ENCODE peak calls at places on chromosomes 4 and X, in seven cellular contexts. Y is K562, X is dorsolateral prefrontal cortex, M is suprapubic skin, G is brain microvascular endothelial cell, B is A673, E is SK-N-SH. L is an unnamed sample.

GRCh38 chr4:98778206-98778605 is 119.8 kb upstream of the TSPAN5 start:
- DNase-seq in Y (no peak), X (no peak), M (no peak), G (peak), B (no peak), E (no peak), L (no peak)

GRCh38 chr4:47011189-47011518 is 17.8 kb upstream of the GABRA4 start:
- DNase-seq in Y (no peak), X (no peak), M (no peak), G (no peak), B (no peak), E (no peak), L (no peak)

GRCh38 chr4:48162162-48162561 is 28.1 kb upstream of the TXK start:
- DNase-seq in Y (no peak), X (no peak), M (no peak), G (peak), B (no peak), E (no peak), L (no peak)

GRCh38 chrX:39813631-39814246 is 284.0 kb downstream of the BCOR start:
- DNase-seq in Y (no peak), X (peak), M (peak), G (peak), B (no peak), E (peak), L (no peak)

GRCh38 chr4:74473155-74473811 is 28.3 kb downstream of the AREG start:
- DNase-seq in Y (no peak), X (no peak), M (no peak), G (peak), B (peak), E (no peak), L (no peak)

GRCh38 chr4:53653484-53654053 is 62.3 kb upstream of the LNX1 start:
- DNase-seq in Y (no peak), X (no peak), M (no peak), G (peak), B (no peak), E (peak), L (no peak)

GRCh38 chr4:81627617-81628016 is 155.9 kb upstream of the RASGEF1B start:
- DNase-seq in Y (no peak), X (no peak), M (no peak), G (no peak), B (no peak), E (no peak), L (no peak)

GRCh38 chrX:30887721-30888120 is 1.3 kb downstream of the TAB3 start:
- DNase-seq in Y (no peak), X (no peak), M (no peak), G (no peak), B (no peak), E (no peak), L (peak)

GRCh38 chr4:107931775-107932321 is 499 bp downstream of the CYP2U1 start:
- DNase-seq in Y (no peak), X (peak), M (peak), G (no peak), B (no peak), E (no peak), L (no peak)

GRCh38 chr4:128427832-128428366 is 140.3 kb upstream of the PGRMC2 start:
- DNase-seq in Y (peak), X (no peak), M (no peak), G (peak), B (peak), E (peak), L (no peak)

GRCh38 chrX:75131973-75132627 is 24.0 kb downstream of the ABCB7 start:
- DNase-seq in Y (no peak), X (peak), M (no peak), G (no peak), B (no peak), E (no peak), L (no peak)

GRCh38 chr4:78336093-78336943 is 215.3 kb upstream of the ANXA3 start:
- DNase-seq in Y (no peak), X (no peak), M (no peak), G (peak), B (peak), E (no peak), L (no peak)

GRCh38 chrX:24426340-24426913 is 38.7 kb upstream of the PDK3 start:
- DNase-seq in Y (peak), X (no peak), M (no peak), G (no peak), B (peak), E (peak), L (no peak)

GRCh38 chrX:119187298-119187697 is 48.8 kb upstream of the PGRMC1 start:
- DNase-seq in Y (no peak), X (no peak), M (no peak), G (no peak), B (no peak), E (no peak), L (no peak)

GRCh38 chrX:74423289-74423985 is 2.1 kb downstream of the SLC16A2 start:
- DNase-seq in Y (no peak), X (no peak), M (no peak), G (no peak), B (no peak), E (no peak), L (no peak)

GRCh38 chrX:120761810-120762209 is 113.9 kb downstream of the CT47B1 start:
- DNase-seq in Y (no peak), X (no peak), M (no peak), G (peak), B (no peak), E (no peak), L (no peak)

GRCh38 chr4:11724731-11725130 is 296.0 kb upstream of the HS3ST1 start:
- DNase-seq in Y (no peak), X (no peak), M (no peak), G (no peak), B (no peak), E (no peak), L (no peak)

DNA sequence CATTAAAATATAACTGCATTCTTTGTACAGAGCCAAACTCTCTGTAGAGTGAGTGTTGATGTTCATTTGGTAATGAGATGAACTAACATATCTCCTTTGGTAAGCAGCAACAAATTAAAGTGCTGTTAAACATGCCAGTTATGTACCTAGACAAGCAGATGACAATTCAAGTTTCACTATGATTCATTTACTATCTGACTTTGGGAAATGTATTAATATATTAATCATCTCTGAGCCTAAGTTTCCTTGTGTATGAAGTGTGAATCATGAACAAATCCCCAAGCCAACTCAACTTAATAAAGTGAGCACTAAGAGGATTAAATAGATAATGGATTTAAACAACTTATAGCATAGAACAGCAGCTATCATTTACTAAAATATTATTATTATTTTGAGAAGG is 1044.2 kb downstream of the GLUD2 start:
- DNase-seq in Y (no peak), X (no peak), M (no peak), G (no peak), B (no peak), E (no peak), L (no peak)
- H3K27ac ChIP-seq in Y (no peak), X (no peak), M (no peak), G (no peak), B (no peak), E (no peak), L (no peak)

GRCh38 chr4:122700178-122700725 is 32.3 kb upstream of the BBS12 start:
- DNase-seq in Y (peak), X (no peak), M (no peak), G (peak), B (no peak), E (peak), L (no peak)
- H3K4me3 ChIP-seq in Y (peak), X (no peak), M (no peak), G (no peak), B (no peak), E (no peak), L (no peak)

GRCh38 chr4:8837181-8837811 is 34.3 kb downstream of the HMX1 start:
- DNase-seq in Y (no peak), X (peak), M (peak), G (no peak), B (no peak), E (peak), L (no peak)
- H3K27ac ChIP-seq in Y (no peak), X (no peak), M (no peak), G (no peak), B (no peak), E (no peak), L (no peak)

GRCh38 chr4:153788064-153788418 is 842 bp downstream of the SFRP2 start:
- DNase-seq in Y (no peak), X (no peak), M (no peak), G (no peak), B (no peak), E (peak), L (no peak)
- H3K4me3 ChIP-seq in Y (no peak), X (no peak), M (peak), G (no peak), B (no peak), E (no peak), L (no peak)

GRCh38 chrX:22800360-22800759 is 199.4 kb upstream of the DDX53 start:
- DNase-seq in Y (no peak), X (no peak), M (no peak), G (peak), B (peak), E (no peak), L (no peak)
- H3K27ac ChIP-seq in Y (no peak), X (no peak), M (no peak), G (peak), B (no peak), E (no peak), L (no peak)

GRCh38 chr4:15007201-15007600 is 4.9 kb downstream of the CPEB2 start:
- DNase-seq in Y (no peak), X (no peak), M (no peak), G (no peak), B (peak), E (peak), L (no peak)
- H3K4me3 ChIP-seq in Y (no peak), X (no peak), M (no peak), G (peak), B (peak), E (no peak), L (no peak)

DNA sequence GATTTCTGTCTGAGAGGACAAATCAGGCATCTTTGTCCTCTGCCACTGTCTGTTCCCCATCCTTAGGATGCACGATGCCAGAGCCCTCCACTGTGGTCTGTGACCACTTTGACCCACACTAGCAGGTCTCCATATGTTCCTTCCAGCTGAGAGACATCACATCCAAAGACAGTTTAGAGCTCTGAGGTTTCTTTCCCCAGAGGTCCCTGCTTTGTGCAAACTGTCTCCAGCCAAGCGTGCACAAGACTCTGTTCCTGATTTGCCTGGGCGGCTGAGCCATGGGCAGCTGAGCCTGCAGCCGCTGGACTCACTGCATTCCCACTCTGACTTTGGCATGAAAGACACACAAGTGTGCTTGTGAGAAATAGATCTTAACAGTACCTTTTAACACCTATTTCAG is 98.0 kb downstream of the PTTG2 start:
- DNase-seq in Y (no peak), X (no peak), M (no peak), G (no peak), B (no peak), E (peak), L (no peak)
- H3K27ac ChIP-seq in Y (no peak), X (no peak), M (no peak), G (no peak), B (no peak), E (peak), L (no peak)

GRCh38 chr4:23572382-23572781 is 317.5 kb downstream of the PPARGC1A start:
- DNase-seq in Y (no peak), X (no peak), M (no peak), G (no peak), B (no peak), E (no peak), L (no peak)
- H3K4me3 ChIP-seq in Y (no peak), X (no peak), M (no peak), G (no peak), B (no peak), E (no peak), L (no peak)

L was measured in CD4-positive, alpha-beta memory T cell.